ENCODE peak calls at places on chromosomes 4 and X, in ten cellular contexts. R is DMS 273 treated with DMSO at 0.1 percent for 48 hours; Y is head of caudate nucleus; B is GM03348; Z is NCI-H774; L is LHCN-M2; H is neural progenitor cell; Q is CD8-positive, alpha-beta T cell; P is nephron progenitor cell; J is natural killer cell treated with Interleukin-12 subunit alpha and Interleukin-12 subunit beta and Interleukin-15 and Interleukin-18, amount 100 ng/mL, for 72 hours. V is an unnamed sample.

GRCh38 chrX:41823402-41823801 is 99.4 kb downstream of the GPR82 start:
- DNase-seq in Q (no peak), Y (no peak), B (peak), L (peak), J (no peak), Z (no peak), H (no peak), R (no peak), P (no peak), V (no peak)

GRCh38 chrX:4225086-4225485 is 511.6 kb upstream of the PRKX start:
- DNase-seq in Z (no peak), J (no peak), R (no peak), L (no peak), H (no peak), Q (no peak), P (no peak), Y (no peak), B (no peak), V (no peak)

GRCh38 chr4:1669850-1670249 is 14.3 kb downstream of the FAM53A start:
- DNase-seq in Y (no peak), R (no peak), B (no peak), Q (no peak), J (no peak), H (no peak), L (no peak), P (no peak), Z (no peak), V (no peak)

GRCh38 chrX:152819732-152820131 is 10.8 kb downstream of the CETN2 start:
- DNase-seq in Y (no peak), L (no peak), Q (no peak), J (no peak), R (no peak), Z (no peak), P (no peak), H (no peak), B (no peak), V (no peak)

GRCh38 chr4:1471443-1472147 is 65.4 kb upstream of the NKX1-1 start:
- DNase-seq in H (no peak), Y (no peak), Z (no peak), Q (no peak), P (no peak), J (peak), B (no peak), L (no peak), R (no peak), V (no peak)

GRCh38 chrX:40100141-40100536 is 2.4 kb upstream of the BCOR start:
- DNase-seq in Q (no peak), L (no peak), Y (no peak), R (no peak), H (peak), B (no peak), P (no peak), Z (peak), J (no peak), V (no peak)

GRCh38 chrX:120561634-120562568 is 1.1 kb upstream of the CUL4B start:
- DNase-seq in Y (no peak), H (no peak), Q (no peak), L (no peak), P (no peak), B (no peak), Z (no peak), J (no peak), R (no peak), V (peak)

GRCh38 chr4:140595065-140595464 is 26.3 kb upstream of the UCP1 start:
- DNase-seq in R (no peak), H (peak), J (no peak), L (no peak), B (peak), Y (no peak), P (no peak), Z (no peak), Q (no peak), V (no peak)

GRCh38 chr4:147826288-147826646 is 94.4 kb downstream of the ARHGAP10 start:
- DNase-seq in Y (no peak), B (no peak), L (peak), H (no peak), J (no peak), Q (no peak), Z (no peak), P (no peak), R (no peak), V (no peak)

GRCh38 chrX:46185923-46186810 is 359.1 kb downstream of the ZNF674 start:
- DNase-seq in H (no peak), Z (no peak), P (no peak), R (no peak), Q (no peak), Y (no peak), L (no peak), B (no peak), J (no peak), V (no peak)